ENCODE peak calls at places on chromosomes 3 and 15, in seven cellular contexts. A is KBM-7; U is mesothelial cell of epicardium; O is activated T-cell treated with anti-CD3 and anti-CD28 coated beads, Interleukin-2, amount 50 U/mL, for 4 hours; W is heart left ventricle; L is GM12891; E is anterior cingulate cortex. M is an unnamed sample.

GRCh38 chr3:136818851-136819783 is at the start of gene SLC35G2:
- DNase-seq in A (peak), U (peak), L (peak), W (peak), O (peak), E (peak), M (peak)

GRCh38 chr15:96888764-96889163 is 558.3 kb downstream of the NR2F2 start:
- DNase-seq in U (no peak), A (no peak), L (no peak), O (no peak), E (no peak), W (no peak), M (no peak)

GRCh38 chr15:73732911-73733310 is 20.2 kb downstream of the INSYN1 start:
- DNase-seq in U (no peak), L (no peak), A (no peak), O (no peak), W (no peak), E (no peak), M (no peak)

GRCh38 chr3:124780356-124780755 is 50.1 kb downstream of the UMPS start:
- DNase-seq in W (peak), A (no peak), U (no peak), L (no peak), O (no peak), E (no peak), M (no peak)

GRCh38 chr15:92801774-92802464 is 98.2 kb upstream of the CHD2 start:
- DNase-seq in L (no peak), W (no peak), O (no peak), A (peak), E (no peak), U (no peak), M (no peak)

GRCh38 chr3:53243165-53243564 is 12.7 kb downstream of the TKT start:
- DNase-seq in O (no peak), E (no peak), W (no peak), A (no peak), U (no peak), L (no peak), M (no peak)

GRCh38 chr3:126288314-126288713 is 68.9 kb downstream of the KLF15 start:
- DNase-seq in U (no peak), E (peak), W (no peak), O (no peak), A (no peak), L (no peak), M (no peak)

GRCh38 chr15:100372695-100373036 is 30.9 kb upstream of the ADAMTS17 start:
- DNase-seq in L (no peak), O (no peak), W (no peak), A (no peak), U (no peak), E (no peak), M (no peak)

GRCh38 chr15:77623008-77623877 is 9.5 kb downstream of the LINGO1 start:
- DNase-seq in E (no peak), O (no peak), A (no peak), L (no peak), W (no peak), U (no peak), M (no peak)

GRCh38 chr3:113214917-113215595 is 3.7 kb downstream of the BOC start:
- DNase-seq in U (no peak), E (no peak), W (no peak), L (no peak), A (no peak), O (no peak), M (no peak)

GRCh38 chr3:106323586-106323985 is 454.8 kb upstream of the CBLB start:
- DNase-seq in W (no peak), A (no peak), E (no peak), O (no peak), U (no peak), L (no peak), M (no peak)

GRCh38 chr3:185225523-185225922 is 28.3 kb downstream of the EHHADH start:
- DNase-seq in O (no peak), U (no peak), L (no peak), A (no peak), E (no peak), W (no peak), M (no peak)

GRCh38 chr15:52783191-52783829 is 6.8 kb downstream of the ONECUT1 start:
- DNase-seq in W (no peak), E (no peak), L (no peak), A (peak), O (no peak), U (no peak), M (no peak)

GRCh38 chr15:66039117-66039860 is 170.0 kb downstream of the RAB11A start:
- DNase-seq in A (no peak), U (no peak), O (no peak), W (no peak), E (no peak), L (no peak), M (no peak)

GRCh38 chr3:129934234-129935123 is 40.0 kb upstream of the TRH start:
- DNase-seq in U (peak), O (peak), A (peak), W (peak), E (no peak), L (peak), M (peak)

GRCh38 chr3:195140816-195141793 is 129.9 kb downstream of the XXYLT1 start:
- DNase-seq in O (no peak), L (no peak), W (no peak), U (no peak), A (no peak), E (no peak), M (no peak)

GRCh38 chr15:78680416-78681068 is 39.5 kb upstream of the CHRNB4 start:
- DNase-seq in W (no peak), E (no peak), O (no peak), A (peak), U (no peak), L (no peak), M (no peak)

GRCh38 chr15:91156175-91156726 is 56.2 kb downstream of the SV2B start:
- DNase-seq in L (no peak), U (no peak), E (no peak), W (no peak), A (no peak), O (no peak), M (no peak)

GRCh38 chr3:139675327-139675726 is 2.4 kb downstream of the NMNAT3 start:
- DNase-seq in W (no peak), E (no peak), U (no peak), L (no peak), O (no peak), A (no peak), M (no peak)

GRCh38 chr3:127180859-127181258 is 12.1 kb upstream of the PRR23E start:
- DNase-seq in O (no peak), U (no peak), W (no peak), A (no peak), L (no peak), E (no peak), M (peak)

GRCh38 chr3:30437172-30437571 is 169.2 kb upstream of the TGFBR2 start:
- DNase-seq in A (no peak), U (no peak), W (peak), O (no peak), L (no peak), E (no peak), M (no peak)